ENCODE peak calls at places on chromosome 19, in four cellular contexts. X is K562, T is H1, S is SK-N-SH. Q is an unnamed sample.

GRCh38 chr19:47229674-47230121 is 1.3 kb downstream of the BBC3 start:
- DNase-seq in X (peak), T (no peak), S (peak), Q (no peak)

GRCh38 chr19:35811317-35812219 is 1.1 kb downstream of the PRODH2 start:
- DNase-seq in X (no peak), T (no peak), S (peak), Q (no peak)

GRCh38 chr19:56309511-56310185 is 5.0 kb downstream of the ZSCAN5A start:
- DNase-seq in X (peak), T (peak), S (peak), Q (peak)

GRCh38 chr19:49574206-49574755 is 6.1 kb downstream of the NOSIP start:
- DNase-seq in X (no peak), T (no peak), S (no peak), Q (no peak)

GRCh38 chr19:12801466-12802266 is at the start of the genes PRDX2 and THSD8:
- DNase-seq in X (peak), T (peak), S (peak), Q (peak)

GRCh38 chr19:50912727-50913716 is 1.8 kb upstream of the KLK4 start:
- DNase-seq in X (no peak), T (no peak), S (no peak), Q (no peak)

GRCh38 chr19:29840066-29840950 is 28.5 kb downstream of the CCNE1 start:
- DNase-seq in X (no peak), T (no peak), S (no peak), Q (no peak)

GRCh38 chr19:49591731-49592485 is 926 bp downstream of the PRR12 start:
- DNase-seq in X (peak), T (peak), S (peak), Q (peak)

GRCh38 chr19:45616709-45617027 is 14.7 kb upstream of the GPR4 start:
- DNase-seq in X (peak), T (no peak), S (no peak), Q (peak)
- TF ChIP-seq TEAD4 in X (no peak), T (no peak), S (no peak), Q (no peak)

GRCh38 chr19:39501340-39501739 is 2.6 kb downstream of the DLL3 start:
- DNase-seq in X (no peak), T (no peak), S (no peak), Q (no peak)
- TF ChIP-seq TEAD4 in X (no peak), T (no peak), S (no peak), Q (no peak)

GRCh38 chr19:41027273-41027967 is 36.3 kb downstream of the CYP2B6 start:
- DNase-seq in X (no peak), T (no peak), S (no peak), Q (no peak)
- TF ChIP-seq TEAD4 in X (no peak), T (no peak), S (no peak), Q (no peak)

GRCh38 chr19:1422360-1422759 is 15.0 kb downstream of the DAZAP1 start:
- DNase-seq in X (no peak), T (no peak), S (no peak), Q (no peak)
- TF ChIP-seq TEAD4 in X (no peak), T (no peak), S (no peak), Q (no peak)

GRCh38 chr19:48284891-48285290 is 15.0 kb downstream of the ZNF114 start:
- DNase-seq in X (no peak), T (no peak), S (no peak), Q (no peak)

GRCh38 chr19:48287748-48288147 is 17.9 kb downstream of the ZNF114 start:
- DNase-seq in X (no peak), T (no peak), S (no peak), Q (no peak)

GRCh38 chr19:48279747-48280146 is 9.9 kb downstream of the ZNF114 start:
- DNase-seq in X (no peak), T (no peak), S (no peak), Q (no peak)

GRCh38 chr19:48283908-48284307 is 14.0 kb downstream of the ZNF114 start:
- DNase-seq in X (no peak), T (no peak), S (no peak), Q (no peak)
- TF ChIP-seq TEAD4 in X (no peak), T (no peak), S (no peak), Q (no peak)

GRCh38 chr19:33450689-33451088 is 70.9 kb downstream of the PEPD start:
- DNase-seq in X (no peak), T (no peak), S (no peak), Q (no peak)
- TF ChIP-seq TEAD4 in X (no peak), T (no peak), S (no peak), Q (no peak)

GRCh38 chr19:43782311-43782660 is 1.5 kb upstream of the KCNN4 start:
- DNase-seq in X (peak), T (no peak), S (no peak), Q (no peak)
- TF ChIP-seq TEAD4 in X (no peak), T (no peak), S (no peak), Q (no peak)

Q was measured in WTC11.